ENCODE peak calls at places on chromosomes 13 and 19, in ten cellular contexts. D is left ventricle myocardium inferior, N is body of pancreas, B is esophagus squamous epithelium, K is neural progenitor cell, L is fibroblast of lung, Y is H9, E is tibial artery, V is GM23338, W is heart left ventricle. G is an unnamed sample.

GRCh38 chr19:37361994-37362393 is 8.9 kb upstream of the ZNF527 start:
- DNase-seq in D (no peak), N (no peak), B (no peak), K (no peak), L (peak; percentile 55), Y (no peak), E (no peak), V (no peak), W (no peak), G (no peak)

GRCh38 chr19:42175952-42176648 is 41.4 kb downstream of the DEDD2 start:
- DNase-seq in D (no peak), N (no peak), B (no peak), K (peak; percentile 65), L (peak; percentile 31), Y (peak; percentile 53), E (no peak), V (peak; percentile 75), W (no peak), G (no peak)

GRCh38 chr19:15432018-15432494 is 13.3 kb upstream of the AKAP8L start:
- DNase-seq in D (no peak), N (peak; percentile 21), B (no peak), K (peak; percentile 47), L (no peak), Y (no peak), E (no peak), V (peak; percentile 41), W (peak; percentile 26), G (no peak)

GRCh38 chr13:69180025-69180424 is 927.6 kb upstream of the ATXN8OS start:
- DNase-seq in D (no peak), N (no peak), B (no peak), K (no peak), L (no peak), Y (no peak), E (no peak), V (no peak), W (no peak), G (no peak)

GRCh38 chr19:49809155-49809986 is 3.7 kb downstream of the FUZ start:
- DNase-seq in D (peak; percentile 70), N (peak; percentile 72), B (no peak), K (peak; percentile 71), L (peak; percentile 19), Y (peak; percentile 77), E (peak; percentile 66), V (peak; percentile 66), W (peak; percentile 68), G (peak; percentile 77)

GRCh38 chr19:49497047-49497789 is 984 bp downstream of the RPS11 start:
- DNase-seq in D (peak; percentile 64), N (peak; percentile 68), B (no peak), K (peak; percentile 69), L (peak; percentile 50), Y (peak; percentile 54), E (peak; percentile 73), V (peak; percentile 78), W (peak; percentile 63), G (no peak)

GRCh38 chr13:37618554-37618953 is 20.0 kb upstream of the POSTN start:
- DNase-seq in D (no peak), N (no peak), B (no peak), K (no peak), L (peak; percentile 92), Y (no peak), E (no peak), V (no peak), W (no peak), G (no peak)

GRCh38 chr19:10713317-10713716 is 4.6 kb upstream of the DNM2 start:
- DNase-seq in D (no peak), N (no peak), B (no peak), K (no peak), L (no peak), Y (no peak), E (no peak), V (no peak), W (no peak), G (no peak)

GRCh38 chr13:91384891-91385290 is 13.5 kb upstream of the GPC5 start:
- DNase-seq in D (no peak), N (no peak), B (no peak), K (no peak), L (no peak), Y (no peak), E (no peak), V (no peak), W (no peak), G (no peak)

GRCh38 chr13:98144501-98145350 is 1.8 kb downstream of the FARP1 start:
- DNase-seq in D (no peak), N (peak; percentile 39), B (no peak), K (peak; percentile 81), L (peak; percentile 62), Y (peak; percentile 41), E (no peak), V (peak; percentile 78), W (no peak), G (no peak)
- TF ChIP-seq CTCF in D (no peak), N (no peak), B (no peak), K (peak; percentile 40), L (peak; percentile 42), Y (peak; percentile 47), E (peak; percentile 17), V (no peak), W (no peak), G (no peak)

DNA sequence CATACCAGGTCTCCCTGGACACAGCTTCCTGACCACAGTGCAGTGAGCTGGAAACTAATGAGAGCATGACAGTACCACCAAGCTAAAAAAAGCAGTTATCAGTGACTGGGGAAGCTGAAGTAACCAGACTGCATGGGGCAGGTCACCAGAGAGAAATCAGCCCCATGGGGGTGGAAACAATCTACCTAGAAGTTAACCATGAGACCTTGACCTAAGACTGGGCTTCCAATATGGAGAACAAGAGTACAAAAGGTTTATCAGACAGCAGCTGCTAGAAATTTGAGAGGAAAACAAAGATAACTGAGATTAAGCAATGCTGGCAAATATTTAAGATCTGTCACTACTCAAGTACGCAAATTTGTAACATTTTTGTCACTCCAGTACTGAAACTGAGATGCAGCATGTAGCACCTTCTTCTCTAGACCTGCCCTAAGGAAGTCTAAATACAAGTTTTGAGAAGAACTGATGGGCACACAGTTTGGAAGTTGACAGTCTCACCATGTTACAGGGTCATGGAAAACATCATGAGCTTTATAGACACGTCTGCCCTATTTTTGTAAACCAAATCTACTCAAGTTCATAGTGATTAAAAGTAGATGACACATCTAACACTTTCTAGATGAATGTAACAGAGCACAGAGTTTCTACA is 2641.8 kb upstream of the PCDH20 start:
- DNase-seq in D (no peak), N (no peak), B (no peak), K (no peak), L (no peak), Y (no peak), E (no peak), V (no peak), W (no peak), G (no peak)
- H3K4me1 ChIP-seq in D (no peaks in the 10 kb centered on the region), N (no peaks in the 10 kb centered on the region), B (no peaks in the 10 kb centered on the region), K (no peaks in the 10 kb centered on the region), L (no peaks in the 10 kb centered on the region), Y (no peaks in the 10 kb centered on the region), E (no peaks in the 10 kb centered on the region), V (no peaks in the 10 kb centered on the region), W (no peaks in the 10 kb centered on the region), G (no peaks in the 10 kb centered on the region)

DNA sequence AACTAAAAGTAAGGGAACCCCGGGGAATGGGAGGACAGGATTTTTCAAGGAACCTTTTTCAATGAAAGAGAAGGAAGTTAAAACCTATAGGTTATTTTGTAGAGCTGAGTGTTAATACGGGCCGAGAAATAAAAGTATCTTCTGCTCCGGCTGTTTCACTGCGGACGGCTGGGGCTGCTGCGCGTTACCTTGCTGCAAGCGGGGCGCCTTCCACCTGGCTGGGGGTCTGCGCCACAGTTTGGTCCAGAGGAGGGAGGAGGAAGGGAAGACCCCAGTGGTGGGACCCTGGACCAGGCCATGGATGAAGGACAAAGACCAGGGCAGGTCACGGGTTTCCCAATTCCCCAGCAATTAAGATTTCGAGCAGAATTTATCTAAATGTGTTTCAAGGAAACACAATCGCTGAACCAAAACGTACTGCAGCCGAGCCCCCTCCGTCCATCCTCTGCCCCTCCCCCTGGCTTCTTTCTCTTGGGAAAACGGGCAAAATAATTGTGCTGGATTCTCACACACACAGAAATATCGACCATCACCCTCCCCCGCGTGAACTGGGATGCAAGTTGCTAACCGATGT is 2.9 kb downstream of the SOX1 start:
- DNase-seq in D (no peak), N (no peak), B (no peak), K (peak; percentile 57), L (no peak), Y (no peak), E (no peak), V (no peak), W (no peak), G (no peak)
- H3K27me3 ChIP-seq in D (peaks cover 95% of the 10 kb centered on the region), N (no peaks in the 10 kb centered on the region), B (peaks cover 100% of the 10 kb centered on the region), K (peaks cover 89% of the 10 kb centered on the region), L (peaks cover 37% of the 10 kb centered on the region), Y (peaks cover 60% of the 10 kb centered on the region), E (peaks cover 98% of the 10 kb centered on the region), V (peaks cover 82% of the 10 kb centered on the region), W (peaks cover 95% of the 10 kb centered on the region), G (peaks cover 67% of the 10 kb centered on the region)

GRCh38 chr19:46488551-46488950 is 7.1 kb downstream of the PNMA8B start:
- DNase-seq in D (no peak), N (no peak), B (no peak), K (no peak), L (no peak), Y (no peak), E (no peak), V (peak; percentile 31), W (no peak), G (no peak)

GRCh38 chr19:46490774-46491173 is 4.9 kb downstream of the PNMA8B start:
- DNase-seq in D (no peak), N (no peak), B (no peak), K (no peak), L (no peak), Y (no peak), E (no peak), V (no peak), W (no peak), G (no peak)

GRCh38 chr19:46487802-46488445 is 7.7 kb downstream of the PNMA8B start:
- DNase-seq in D (peak; percentile 76), N (peak; percentile 86), B (no peak), K (peak; percentile 91), L (peak; percentile 48), Y (peak; percentile 84), E (peak; percentile 76), V (peak; percentile 93), W (peak; percentile 76), G (peak; percentile 88)

GRCh38 chr19:46487178-46487801 is 8.4 kb downstream of the PNMA8B start:
- DNase-seq in D (no peak), N (no peak), B (no peak), K (no peak), L (no peak), Y (no peak), E (no peak), V (peak; percentile 53), W (no peak), G (no peak)

DNA sequence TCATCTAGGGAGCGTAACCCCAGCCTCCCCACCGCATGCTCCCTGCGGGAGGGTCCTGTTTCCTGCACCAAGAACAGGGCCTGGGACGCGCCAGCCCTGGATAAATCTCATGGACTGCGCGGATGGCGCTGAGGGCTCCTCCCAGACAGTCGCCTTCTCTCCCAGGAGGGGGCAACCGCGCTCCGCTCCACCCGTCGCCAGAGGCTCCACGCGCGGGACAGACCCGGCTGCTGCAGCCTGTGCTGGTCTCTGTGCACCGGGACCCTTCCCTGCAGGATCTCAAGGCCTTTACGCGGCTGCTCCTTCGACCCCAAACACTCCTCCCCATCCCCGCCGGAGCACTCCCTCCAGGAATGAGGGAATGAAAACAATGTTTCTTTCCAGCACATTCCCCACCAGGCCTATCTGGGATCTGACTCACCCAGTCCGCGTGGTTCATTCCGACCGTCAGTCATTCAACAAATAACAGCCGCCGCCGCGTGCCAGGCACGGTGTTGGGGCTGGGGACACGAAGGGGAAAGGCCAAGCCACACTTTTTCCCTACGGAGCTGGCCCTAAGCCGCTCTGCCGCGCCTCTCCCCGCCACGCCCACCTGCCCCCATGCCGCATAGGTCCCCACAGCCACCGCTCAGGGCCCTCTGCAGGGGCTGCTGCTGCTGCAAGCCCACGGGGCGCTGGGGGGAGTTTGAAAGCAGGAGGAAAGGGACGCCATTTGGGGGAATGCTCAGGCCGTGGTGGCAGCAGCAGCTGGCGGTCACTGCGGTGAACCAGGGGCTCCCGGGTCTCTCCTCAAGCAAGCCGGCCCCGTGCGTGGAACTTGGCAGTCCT is 6.0 kb downstream of the PNMA8B start:
- DNase-seq in D (peak; percentile 55), N (peak; percentile 38), B (no peak), K (peak; percentile 67), L (peak; percentile 83), Y (no peak), E (peak; percentile 76), V (peak; percentile 71), W (peak; percentile 57), G (peak; percentile 77)
- TF ChIP-seq CTCF in D (peak; percentile 50), N (peak; percentile 35), B (no peak), K (peak; percentile 49), L (peak; percentile 36), Y (peak; percentile 46), E (peak; percentile 24), V (peak; percentile 45), W (peak; percentile 21), G (peak; percentile 61)

G was measured in right atrium auricular region.